ENCODE peak calls at places on chromosomes 12 and 14, in nine cellular contexts. J, B, O, Y, F, S, Z, G and I are unnamed samples.

GRCh38 chr12:113370923-113371682 is 12.7 kb downstream of the PLBD2 start:
- DNase-seq in J (no peak), B (no peak), O (no peak), Y (no peak), F (no peak), S (no peak), Z (no peak), G (no peak), I (no peak)

GRCh38 chr14:101492716-101493115 is 68.6 kb upstream of the DIO3 start:
- DNase-seq in J (no peak), B (no peak), O (no peak), Y (no peak), F (no peak), S (no peak), Z (no peak), G (no peak), I (peak)

GRCh38 chr12:130201037-130201436 is 38.8 kb downstream of the FZD10 start:
- DNase-seq in J (no peak), B (no peak), O (no peak), Y (no peak), F (no peak), S (no peak), Z (no peak), G (no peak), I (no peak)

GRCh38 chr12:121804417-121805111 is 755 bp downstream of the SETD1B start:
- DNase-seq in J (peak), B (no peak), O (peak), Y (peak), F (no peak), S (peak), Z (peak), G (no peak), I (peak)

GRCh38 chr14:105026789-105027563 is 6.1 kb upstream of the CDCA4 start:
- DNase-seq in J (no peak), B (no peak), O (no peak), Y (no peak), F (no peak), S (no peak), Z (no peak), G (no peak), I (no peak)

GRCh38 chr14:104788533-104788818 is 7.1 kb downstream of the AKT1 start:
- DNase-seq in J (no peak), B (no peak), O (no peak), Y (no peak), F (no peak), S (no peak), Z (no peak), G (no peak), I (no peak)

GRCh38 chr12:92524489-92524888 is 178.3 kb upstream of the PLEKHG7 start:
- DNase-seq in J (no peak), B (no peak), O (no peak), Y (no peak), F (no peak), S (no peak), Z (no peak), G (no peak), I (no peak)

GRCh38 chr14:103574707-103575285 is 12.0 kb downstream of the COA8 start:
- DNase-seq in J (no peak), B (no peak), O (no peak), Y (no peak), F (no peak), S (no peak), Z (no peak), G (no peak), I (no peak)

GRCh38 chr12:131084341-131085011 is 130.8 kb downstream of the ADGRD1 start:
- DNase-seq in J (no peak), B (no peak), O (no peak), Y (peak), F (no peak), S (no peak), Z (no peak), G (no peak), I (no peak)

GRCh38 chr12:685388-685787 is 22.1 kb upstream of the NINJ2 start:
- DNase-seq in J (peak), B (no peak), O (peak), Y (no peak), F (no peak), S (peak), Z (no peak), G (no peak), I (no peak)

GRCh38 chr14:46651526-46652144 is at the start of gene RPL10L:
- DNase-seq in J (no peak), B (no peak), O (no peak), Y (no peak), F (no peak), S (no peak), Z (no peak), G (no peak), I (no peak)